ENCODE peak calls at places on chromosome 20, in nine cellular contexts. One of them, this sample, is unnamed.

GRCh38 chr20:37693203-37693602 is 627 bp upstream of the CTNNBL1 start:
- DNase-seq in body of pancreas: no peak
- DNase-seq in spleen: no peak
- DNase-seq in cardiac muscle cell: no peak
- DNase-seq in heart right ventricle: no peak
- DNase-seq in CD8-positive, alpha-beta T cell: no peak
- DNase-seq in right atrium auricular region: no peak
- DNase-seq in Panc1: no peak
- DNase-seq in ovary: no peak
- DNase-seq in this sample: no peak

GRCh38 chr20:40639132-40639531 is 49.9 kb downstream of the MAFB start:
- DNase-seq in body of pancreas: no peak
- DNase-seq in spleen: no peak
- DNase-seq in cardiac muscle cell: no peak
- DNase-seq in heart right ventricle: no peak
- DNase-seq in CD8-positive, alpha-beta T cell: no peak
- DNase-seq in right atrium auricular region: no peak
- DNase-seq in Panc1: no peak
- DNase-seq in ovary: no peak
- DNase-seq in this sample: no peak

GRCh38 chr20:53867741-53868351 is 202.5 kb downstream of the BCAS1 start:
- DNase-seq in body of pancreas: no peak
- DNase-seq in spleen: no peak
- DNase-seq in cardiac muscle cell: no peak
- DNase-seq in heart right ventricle: no peak
- DNase-seq in CD8-positive, alpha-beta T cell: no peak
- DNase-seq in right atrium auricular region: no peak
- DNase-seq in Panc1: no peak
- DNase-seq in ovary: no peak
- DNase-seq in this sample: no peak

GRCh38 chr20:53381568-53382262 is 211.9 kb downstream of the ZNF217 start:
- DNase-seq in body of pancreas: no peak
- DNase-seq in spleen: no peak
- DNase-seq in cardiac muscle cell: no peak
- DNase-seq in heart right ventricle: no peak
- DNase-seq in CD8-positive, alpha-beta T cell: no peak
- DNase-seq in right atrium auricular region: no peak
- DNase-seq in Panc1: no peak
- DNase-seq in ovary: no peak
- DNase-seq in this sample: no peak

GRCh38 chr20:15951711-15952110 is 621.5 kb downstream of the KIF16B start:
- DNase-seq in body of pancreas: no peak
- DNase-seq in spleen: no peak
- DNase-seq in cardiac muscle cell: no peak
- DNase-seq in heart right ventricle: no peak
- DNase-seq in CD8-positive, alpha-beta T cell: no peak
- DNase-seq in right atrium auricular region: no peak
- DNase-seq in Panc1: no peak
- DNase-seq in ovary: no peak
- DNase-seq in this sample: no peak

GRCh38 chr20:32567384-32568178 is 17.6 kb downstream of the NOL4L start:
- DNase-seq in body of pancreas: no peak
- DNase-seq in spleen: no peak
- DNase-seq in cardiac muscle cell: no peak
- DNase-seq in heart right ventricle: no peak
- DNase-seq in CD8-positive, alpha-beta T cell: no peak
- DNase-seq in right atrium auricular region: no peak
- DNase-seq in Panc1: no peak
- DNase-seq in ovary: no peak
- DNase-seq in this sample: no peak

GRCh38 chr20:62303327-62304226 is 780 bp downstream of the ADRM1 start:
- DNase-seq in body of pancreas: no peak
- DNase-seq in spleen: no peak
- DNase-seq in cardiac muscle cell: no peak
- DNase-seq in heart right ventricle: no peak
- DNase-seq in CD8-positive, alpha-beta T cell: no peak
- DNase-seq in right atrium auricular region: no peak
- DNase-seq in Panc1: no peak
- DNase-seq in ovary: no peak
- DNase-seq in this sample: peak; percentile 76

GRCh38 chr20:41862023-41862422 is 243.8 kb upstream of the CHD6 start:
- DNase-seq in body of pancreas: no peak
- DNase-seq in spleen: no peak
- DNase-seq in cardiac muscle cell: no peak
- DNase-seq in heart right ventricle: no peak
- DNase-seq in CD8-positive, alpha-beta T cell: no peak
- DNase-seq in right atrium auricular region: no peak
- DNase-seq in Panc1: no peak
- DNase-seq in ovary: no peak
- DNase-seq in this sample: no peak

GRCh38 chr20:47774081-47774777 is 11.1 kb downstream of the SULF2 start:
- DNase-seq in body of pancreas: peak; percentile 57
- DNase-seq in spleen: no peak
- DNase-seq in cardiac muscle cell: no peak
- DNase-seq in heart right ventricle: peak; percentile 48
- DNase-seq in CD8-positive, alpha-beta T cell: no peak
- DNase-seq in right atrium auricular region: no peak
- DNase-seq in Panc1: no peak
- DNase-seq in ovary: no peak
- DNase-seq in this sample: peak; percentile 63

GRCh38 chr20:40812415-40813212 is 123.6 kb upstream of the MAFB start:
- DNase-seq in body of pancreas: no peak
- DNase-seq in spleen: no peak
- DNase-seq in cardiac muscle cell: no peak
- DNase-seq in heart right ventricle: no peak
- DNase-seq in CD8-positive, alpha-beta T cell: no peak
- DNase-seq in right atrium auricular region: peak; percentile 4
- DNase-seq in Panc1: no peak
- DNase-seq in ovary: no peak
- DNase-seq in this sample: no peak

GRCh38 chr20:32397567-32398084 is 39.5 kb downstream of the ASXL1 start:
- DNase-seq in body of pancreas: no peak
- DNase-seq in spleen: no peak
- DNase-seq in cardiac muscle cell: peak; percentile 7
- DNase-seq in heart right ventricle: no peak
- DNase-seq in CD8-positive, alpha-beta T cell: no peak
- DNase-seq in right atrium auricular region: no peak
- DNase-seq in Panc1: no peak
- DNase-seq in ovary: no peak
- DNase-seq in this sample: no peak

GRCh38 chr20:41143354-41143753 is 6.0 kb downstream of the PLCG1 start:
- DNase-seq in body of pancreas: no peak
- DNase-seq in spleen: no peak
- DNase-seq in cardiac muscle cell: no peak
- DNase-seq in heart right ventricle: no peak
- DNase-seq in CD8-positive, alpha-beta T cell: no peak
- DNase-seq in right atrium auricular region: no peak
- DNase-seq in Panc1: no peak
- DNase-seq in ovary: no peak
- DNase-seq in this sample: no peak

GRCh38 chr20:17044920-17045319 is 181.9 kb upstream of the PCSK2 start:
- DNase-seq in body of pancreas: no peak
- DNase-seq in spleen: no peak
- DNase-seq in cardiac muscle cell: no peak
- DNase-seq in heart right ventricle: no peak
- DNase-seq in CD8-positive, alpha-beta T cell: no peak
- DNase-seq in right atrium auricular region: no peak
- DNase-seq in Panc1: no peak
- DNase-seq in ovary: no peak
- DNase-seq in this sample: no peak

GRCh38 chr20:3168829-3169590 is 4.3 kb downstream of the LZTS3 start:
- DNase-seq in body of pancreas: no peak
- DNase-seq in spleen: peak; percentile 19
- DNase-seq in cardiac muscle cell: no peak
- DNase-seq in heart right ventricle: no peak
- DNase-seq in CD8-positive, alpha-beta T cell: no peak
- DNase-seq in right atrium auricular region: no peak
- DNase-seq in Panc1: no peak
- DNase-seq in ovary: no peak
- DNase-seq in this sample: no peak

GRCh38 chr20:10282930-10283556 is 64.4 kb downstream of the SNAP25 start:
- DNase-seq in body of pancreas: no peak
- DNase-seq in spleen: no peak
- DNase-seq in cardiac muscle cell: no peak
- DNase-seq in heart right ventricle: no peak
- DNase-seq in CD8-positive, alpha-beta T cell: no peak
- DNase-seq in right atrium auricular region: no peak
- DNase-seq in Panc1: no peak
- DNase-seq in ovary: no peak
- DNase-seq in this sample: no peak

GRCh38 chr20:3551681-3552434 is 81.0 kb downstream of the ATRN start:
- DNase-seq in body of pancreas: no peak
- DNase-seq in spleen: no peak
- DNase-seq in cardiac muscle cell: no peak
- DNase-seq in heart right ventricle: no peak
- DNase-seq in CD8-positive, alpha-beta T cell: no peak
- DNase-seq in right atrium auricular region: no peak
- DNase-seq in Panc1: no peak
- DNase-seq in ovary: no peak
- DNase-seq in this sample: no peak

GRCh38 chr20:57876163-57876562 is 166.3 kb upstream of the PMEPA1 start:
- DNase-seq in body of pancreas: no peak
- DNase-seq in spleen: no peak
- DNase-seq in cardiac muscle cell: no peak
- DNase-seq in heart right ventricle: no peak
- DNase-seq in CD8-positive, alpha-beta T cell: no peak
- DNase-seq in right atrium auricular region: peak; percentile 23
- DNase-seq in Panc1: no peak
- DNase-seq in ovary: no peak
- DNase-seq in this sample: no peak

GRCh38 chr20:59141818-59142581 is 21.6 kb upstream of the ZNF831 start:
- DNase-seq in body of pancreas: no peak
- DNase-seq in spleen: no peak
- DNase-seq in cardiac muscle cell: peak; percentile 2
- DNase-seq in heart right ventricle: no peak
- DNase-seq in CD8-positive, alpha-beta T cell: no peak
- DNase-seq in right atrium auricular region: no peak
- DNase-seq in Panc1: no peak
- DNase-seq in ovary: no peak
- DNase-seq in this sample: peak; percentile 31

GRCh38 chr20:4227085-4227821 is 211.9 kb upstream of the RNF24 start:
- DNase-seq in body of pancreas: no peak
- DNase-seq in spleen: no peak
- DNase-seq in cardiac muscle cell: peak; percentile 84
- DNase-seq in heart right ventricle: no peak
- DNase-seq in CD8-positive, alpha-beta T cell: no peak
- DNase-seq in right atrium auricular region: no peak
- DNase-seq in Panc1: no peak
- DNase-seq in ovary: no peak
- DNase-seq in this sample: no peak

DNA sequence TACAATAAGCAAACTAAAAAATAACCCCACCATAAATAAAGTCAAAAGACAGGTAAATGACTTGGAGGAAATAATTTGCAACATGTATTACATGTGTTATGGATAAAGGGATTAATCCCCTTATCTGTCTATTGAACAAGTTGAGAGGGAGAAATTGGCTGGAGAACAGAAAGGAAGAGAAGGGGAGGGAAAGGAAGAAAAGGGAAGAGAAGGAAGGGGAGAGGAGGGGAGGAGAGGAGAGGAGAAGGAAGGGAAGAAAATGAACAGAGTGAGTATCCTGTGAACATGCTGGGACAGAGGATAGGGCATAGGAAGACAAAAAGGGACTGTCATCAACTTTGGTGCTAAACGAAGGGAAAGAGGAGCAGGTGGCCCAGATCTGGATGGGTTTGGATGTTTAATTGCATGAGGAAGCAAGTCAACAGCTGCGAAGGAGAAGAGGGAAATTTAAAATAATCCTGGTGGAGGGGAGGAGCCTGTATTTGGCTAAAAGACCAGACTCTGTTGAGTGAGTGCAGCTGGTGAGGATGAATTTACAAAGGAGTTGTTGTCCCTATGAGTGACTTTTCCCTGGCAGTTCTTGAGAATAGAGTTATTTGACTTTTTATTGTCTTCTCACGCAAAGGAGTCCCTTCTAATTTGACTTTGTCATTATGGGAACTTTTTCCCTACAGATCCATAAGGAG is 14.2 kb upstream of the SHLD1 start:
- DNase-seq in body of pancreas: no peak
- DNase-seq in spleen: no peak
- DNase-seq in cardiac muscle cell: peak; percentile 64
- DNase-seq in heart right ventricle: peak; percentile 16
- DNase-seq in CD8-positive, alpha-beta T cell: no peak
- DNase-seq in right atrium auricular region: no peak
- DNase-seq in Panc1: no peak
- DNase-seq in ovary: peak; percentile 27
- DNase-seq in this sample: no peak
- H3K4me1 ChIP-seq in body of pancreas: no peaks in the 10 kb centered on the region
- H3K4me1 ChIP-seq in spleen: peaks cover 14% of the 10 kb centered on the region
- H3K4me1 ChIP-seq in cardiac muscle cell: no peaks in the 10 kb centered on the region
- H3K4me1 ChIP-seq in heart right ventricle: peaks cover 7% of the 10 kb centered on the region
- H3K4me1 ChIP-seq in CD8-positive, alpha-beta T cell: peaks cover 22% of the 10 kb centered on the region
- H3K4me1 ChIP-seq in right atrium auricular region: peaks cover 12% of the 10 kb centered on the region
- H3K4me1 ChIP-seq in Panc1: no peaks in the 10 kb centered on the region
- H3K4me1 ChIP-seq in ovary: peaks cover 2% of the 10 kb centered on the region
- H3K4me1 ChIP-seq in this sample: peaks cover 40% of the 10 kb centered on the region

GRCh38 chr20:38872036-38872435 is 54.2 kb upstream of the FAM83D start:
- DNase-seq in body of pancreas: no peak
- DNase-seq in spleen: no peak
- DNase-seq in cardiac muscle cell: no peak
- DNase-seq in heart right ventricle: no peak
- DNase-seq in CD8-positive, alpha-beta T cell: no peak
- DNase-seq in right atrium auricular region: no peak
- DNase-seq in Panc1: no peak
- DNase-seq in ovary: no peak
- DNase-seq in this sample: no peak
- H3K4me1 ChIP-seq in body of pancreas: peaks cover 11% of the 10 kb centered on the region
- H3K4me1 ChIP-seq in spleen: peaks cover 52% of the 10 kb centered on the region
- H3K4me1 ChIP-seq in cardiac muscle cell: no peaks in the 10 kb centered on the region
- H3K4me1 ChIP-seq in heart right ventricle: peaks cover 30% of the 10 kb centered on the region
- H3K4me1 ChIP-seq in CD8-positive, alpha-beta T cell: peaks cover 62% of the 10 kb centered on the region
- H3K4me1 ChIP-seq in right atrium auricular region: peaks cover 3% of the 10 kb centered on the region
- H3K4me1 ChIP-seq in Panc1: peaks cover 3% of the 10 kb centered on the region
- H3K4me1 ChIP-seq in ovary: no peaks in the 10 kb centered on the region
- H3K4me1 ChIP-seq in this sample: peaks cover 8% of the 10 kb centered on the region

DNA sequence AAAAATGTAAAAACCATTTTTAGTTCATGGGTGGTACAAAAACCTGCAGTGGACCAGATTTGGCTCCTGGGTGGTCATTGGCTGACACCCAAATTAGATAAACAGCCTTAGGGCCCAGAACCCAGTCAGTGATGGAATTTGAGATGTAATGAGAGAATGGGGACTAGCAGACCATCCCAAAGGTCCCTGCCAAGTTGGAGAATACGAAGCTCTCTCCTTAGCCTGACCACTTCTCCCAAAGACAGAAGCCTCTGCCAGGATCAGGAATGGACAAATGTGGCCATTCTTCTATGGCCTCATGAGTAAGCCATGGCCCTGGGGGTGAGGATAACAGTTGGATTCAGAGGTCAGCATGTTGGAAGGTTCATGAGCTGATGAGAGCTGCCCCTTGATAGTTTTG is 194.6 kb downstream of the NFATC2 start:
- DNase-seq in body of pancreas: no peak
- DNase-seq in spleen: no peak
- DNase-seq in cardiac muscle cell: no peak
- DNase-seq in heart right ventricle: no peak
- DNase-seq in CD8-positive, alpha-beta T cell: no peak
- DNase-seq in right atrium auricular region: no peak
- DNase-seq in Panc1: no peak
- DNase-seq in ovary: no peak
- DNase-seq in this sample: no peak
- H3K4me1 ChIP-seq in body of pancreas: no peaks in the 10 kb centered on the region
- H3K4me1 ChIP-seq in spleen: no peaks in the 10 kb centered on the region
- H3K4me1 ChIP-seq in cardiac muscle cell: no peaks in the 10 kb centered on the region
- H3K4me1 ChIP-seq in heart right ventricle: no peaks in the 10 kb centered on the region
- H3K4me1 ChIP-seq in CD8-positive, alpha-beta T cell: no peaks in the 10 kb centered on the region
- H3K4me1 ChIP-seq in right atrium auricular region: no peaks in the 10 kb centered on the region
- H3K4me1 ChIP-seq in Panc1: no peaks in the 10 kb centered on the region
- H3K4me1 ChIP-seq in ovary: peaks cover 13% of the 10 kb centered on the region
- H3K4me1 ChIP-seq in this sample: no peaks in the 10 kb centered on the region

GRCh38 chr20:43191946-43192847 is 2.5 kb upstream of the PTPRT start:
- DNase-seq in body of pancreas: peak; percentile 45
- DNase-seq in spleen: no peak
- DNase-seq in cardiac muscle cell: peak; percentile 6
- DNase-seq in heart right ventricle: peak; percentile 5
- DNase-seq in CD8-positive, alpha-beta T cell: no peak
- DNase-seq in right atrium auricular region: no peak
- DNase-seq in Panc1: no peak
- DNase-seq in ovary: no peak
- DNase-seq in this sample: peak; percentile 62
- H3K4me1 ChIP-seq in body of pancreas: peaks cover 17% of the 10 kb centered on the region
- H3K4me1 ChIP-seq in spleen: no peaks in the 10 kb centered on the region
- H3K4me1 ChIP-seq in cardiac muscle cell: peaks cover 6% of the 10 kb centered on the region
- H3K4me1 ChIP-seq in heart right ventricle: peaks cover 7% of the 10 kb centered on the region
- H3K4me1 ChIP-seq in CD8-positive, alpha-beta T cell: peaks cover 6% of the 10 kb centered on the region
- H3K4me1 ChIP-seq in right atrium auricular region: peaks cover 16% of the 10 kb centered on the region
- H3K4me1 ChIP-seq in Panc1: no peaks in the 10 kb centered on the region
- H3K4me1 ChIP-seq in ovary: no peaks in the 10 kb centered on the region
- H3K4me1 ChIP-seq in this sample: no peaks in the 10 kb centered on the region

This sample was measured in Caco-2.